ENCODE peak calls at places on chromosome 4, in four cellular contexts. One of them, this sample, is unnamed.

GRCh38 chr4:99462875-99463464 is 27.8 kb upstream of the ADH7 start:
- DNase-seq in germinal center: peak
- DNase-seq in stimulated activated CD4-positive, alpha-beta T cell treated with anti-CD3 and anti-CD28 coated beads, Interleukin-2, amount 100 ng/mL, for 48 hours: peak
- DNase-seq in HuH-7: peak
- DNase-seq in this sample: peak

GRCh38 chr4:101288365-101289145 is 58.8 kb downstream of the PPP3CA start:
- DNase-seq in stimulated activated CD4-positive, alpha-beta T cell treated with anti-CD3 and anti-CD28 coated beads, Interleukin-2, amount 100 ng/mL, for 48 hours: no peak
- DNase-seq in HuH-7: no peak
- DNase-seq in germinal center: no peak
- DNase-seq in this sample: no peak

GRCh38 chr4:2825184-2825506 is 18.5 kb upstream of the ADD1 start:
- DNase-seq in HuH-7: no peak
- DNase-seq in germinal center: no peak
- DNase-seq in stimulated activated CD4-positive, alpha-beta T cell treated with anti-CD3 and anti-CD28 coated beads, Interleukin-2, amount 100 ng/mL, for 48 hours: no peak
- DNase-seq in this sample: no peak

GRCh38 chr4:168893205-168893604 is 116.8 kb downstream of the CBR4 start:
- DNase-seq in stimulated activated CD4-positive, alpha-beta T cell treated with anti-CD3 and anti-CD28 coated beads, Interleukin-2, amount 100 ng/mL, for 48 hours: no peak
- DNase-seq in germinal center: no peak
- DNase-seq in HuH-7: no peak
- DNase-seq in this sample: no peak

GRCh38 chr4:33262809-33263208 is 2542.6 kb downstream of the PCDH7 start:
- DNase-seq in stimulated activated CD4-positive, alpha-beta T cell treated with anti-CD3 and anti-CD28 coated beads, Interleukin-2, amount 100 ng/mL, for 48 hours: no peak
- DNase-seq in germinal center: no peak
- DNase-seq in HuH-7: no peak
- DNase-seq in this sample: no peak

GRCh38 chr4:1471443-1472147 is 65.4 kb upstream of the NKX1-1 start:
- DNase-seq in stimulated activated CD4-positive, alpha-beta T cell treated with anti-CD3 and anti-CD28 coated beads, Interleukin-2, amount 100 ng/mL, for 48 hours: no peak
- DNase-seq in HuH-7: no peak
- DNase-seq in germinal center: no peak
- DNase-seq in this sample: no peak

GRCh38 chr4:74942918-74943253 is 10.0 kb downstream of the PARM1 start:
- DNase-seq in HuH-7: no peak
- DNase-seq in stimulated activated CD4-positive, alpha-beta T cell treated with anti-CD3 and anti-CD28 coated beads, Interleukin-2, amount 100 ng/mL, for 48 hours: no peak
- DNase-seq in germinal center: no peak
- DNase-seq in this sample: no peak

GRCh38 chr4:154414796-154415195 is 76.8 kb downstream of the DCHS2 start:
- DNase-seq in germinal center: no peak
- DNase-seq in stimulated activated CD4-positive, alpha-beta T cell treated with anti-CD3 and anti-CD28 coated beads, Interleukin-2, amount 100 ng/mL, for 48 hours: no peak
- DNase-seq in HuH-7: no peak
- DNase-seq in this sample: no peak

GRCh38 chr4:77155631-77156345 is 1.2 kb upstream of the CCNG2 start:
- DNase-seq in HuH-7: no peak
- DNase-seq in stimulated activated CD4-positive, alpha-beta T cell treated with anti-CD3 and anti-CD28 coated beads, Interleukin-2, amount 100 ng/mL, for 48 hours: no peak
- DNase-seq in germinal center: no peak
- DNase-seq in this sample: no peak

GRCh38 chr4:18568600-18568999 is 547.0 kb upstream of the LCORL start:
- DNase-seq in HuH-7: no peak
- DNase-seq in germinal center: no peak
- DNase-seq in stimulated activated CD4-positive, alpha-beta T cell treated with anti-CD3 and anti-CD28 coated beads, Interleukin-2, amount 100 ng/mL, for 48 hours: no peak
- DNase-seq in this sample: no peak

GRCh38 chr4:158819942-158820786 is 51.3 kb downstream of the FNIP2 start:
- DNase-seq in HuH-7: no peak
- DNase-seq in germinal center: no peak
- DNase-seq in stimulated activated CD4-positive, alpha-beta T cell treated with anti-CD3 and anti-CD28 coated beads, Interleukin-2, amount 100 ng/mL, for 48 hours: no peak
- DNase-seq in this sample: no peak

GRCh38 chr4:17325098-17325497 is 186.8 kb downstream of the QDPR start:
- DNase-seq in HuH-7: no peak
- DNase-seq in stimulated activated CD4-positive, alpha-beta T cell treated with anti-CD3 and anti-CD28 coated beads, Interleukin-2, amount 100 ng/mL, for 48 hours: no peak
- DNase-seq in germinal center: no peak
- DNase-seq in this sample: no peak

GRCh38 chr4:90943311-90943710 is 816.1 kb downstream of the CCSER1 start:
- DNase-seq in germinal center: no peak
- DNase-seq in HuH-7: no peak
- DNase-seq in stimulated activated CD4-positive, alpha-beta T cell treated with anti-CD3 and anti-CD28 coated beads, Interleukin-2, amount 100 ng/mL, for 48 hours: no peak
- DNase-seq in this sample: no peak

GRCh38 chr4:126611900-126612299 is 1020.9 kb upstream of the INTU start:
- DNase-seq in stimulated activated CD4-positive, alpha-beta T cell treated with anti-CD3 and anti-CD28 coated beads, Interleukin-2, amount 100 ng/mL, for 48 hours: no peak
- DNase-seq in HuH-7: no peak
- DNase-seq in germinal center: no peak
- DNase-seq in this sample: no peak

GRCh38 chr4:185889566-185889965 is 77.6 kb upstream of the SORBS2 start:
- DNase-seq in germinal center: no peak
- DNase-seq in stimulated activated CD4-positive, alpha-beta T cell treated with anti-CD3 and anti-CD28 coated beads, Interleukin-2, amount 100 ng/mL, for 48 hours: no peak
- DNase-seq in HuH-7: no peak
- DNase-seq in this sample: no peak

GRCh38 chr4:21697583-21697982 is 251.0 kb downstream of the KCNIP4 start:
- DNase-seq in stimulated activated CD4-positive, alpha-beta T cell treated with anti-CD3 and anti-CD28 coated beads, Interleukin-2, amount 100 ng/mL, for 48 hours: peak
- DNase-seq in germinal center: no peak
- DNase-seq in HuH-7: no peak
- DNase-seq in this sample: peak

GRCh38 chr4:20255823-20256222 is 4.1 kb downstream of the SLIT2 start:
- DNase-seq in stimulated activated CD4-positive, alpha-beta T cell treated with anti-CD3 and anti-CD28 coated beads, Interleukin-2, amount 100 ng/mL, for 48 hours: no peak
- DNase-seq in HuH-7: no peak
- DNase-seq in germinal center: no peak
- DNase-seq in this sample: no peak

GRCh38 chr4:185421366-185422124 is 4.2 kb downstream of the UFSP2 start:
- DNase-seq in HuH-7: no peak
- DNase-seq in germinal center: no peak
- DNase-seq in stimulated activated CD4-positive, alpha-beta T cell treated with anti-CD3 and anti-CD28 coated beads, Interleukin-2, amount 100 ng/mL, for 48 hours: no peak
- DNase-seq in this sample: no peak

GRCh38 chr4:85864806-85865205 is 389.9 kb downstream of the ARHGAP24 start:
- DNase-seq in germinal center: no peak
- DNase-seq in HuH-7: no peak
- DNase-seq in stimulated activated CD4-positive, alpha-beta T cell treated with anti-CD3 and anti-CD28 coated beads, Interleukin-2, amount 100 ng/mL, for 48 hours: no peak
- DNase-seq in this sample: no peak

GRCh38 chr4:1776521-1777161 is 16.5 kb upstream of the FGFR3 start:
- DNase-seq in stimulated activated CD4-positive, alpha-beta T cell treated with anti-CD3 and anti-CD28 coated beads, Interleukin-2, amount 100 ng/mL, for 48 hours: no peak
- DNase-seq in germinal center: no peak
- DNase-seq in HuH-7: no peak
- DNase-seq in this sample: no peak

GRCh38 chr4:1459664-1460511 is 53.6 kb upstream of the NKX1-1 start:
- DNase-seq in stimulated activated CD4-positive, alpha-beta T cell treated with anti-CD3 and anti-CD28 coated beads, Interleukin-2, amount 100 ng/mL, for 48 hours: no peak
- DNase-seq in germinal center: no peak
- DNase-seq in HuH-7: no peak
- DNase-seq in this sample: no peak

GRCh38 chr4:125268065-125268755 is 46.5 kb upstream of the FAT4 start:
- DNase-seq in HuH-7: no peak
- DNase-seq in stimulated activated CD4-positive, alpha-beta T cell treated with anti-CD3 and anti-CD28 coated beads, Interleukin-2, amount 100 ng/mL, for 48 hours: no peak
- DNase-seq in germinal center: no peak
- DNase-seq in this sample: no peak

GRCh38 chr4:100882661-100883060 is 364.8 kb upstream of the EMCN start:
- DNase-seq in germinal center: no peak
- DNase-seq in stimulated activated CD4-positive, alpha-beta T cell treated with anti-CD3 and anti-CD28 coated beads, Interleukin-2, amount 100 ng/mL, for 48 hours: no peak
- DNase-seq in HuH-7: no peak
- DNase-seq in this sample: no peak

GRCh38 chr4:48939785-48940184 is 33.2 kb upstream of the OCIAD2 start:
- DNase-seq in HuH-7: no peak
- DNase-seq in stimulated activated CD4-positive, alpha-beta T cell treated with anti-CD3 and anti-CD28 coated beads, Interleukin-2, amount 100 ng/mL, for 48 hours: no peak
- DNase-seq in germinal center: no peak
- DNase-seq in this sample: no peak

GRCh38 chr4:128249787-128250668 is 37.6 kb downstream of the PGRMC2 start:
- DNase-seq in stimulated activated CD4-positive, alpha-beta T cell treated with anti-CD3 and anti-CD28 coated beads, Interleukin-2, amount 100 ng/mL, for 48 hours: no peak
- DNase-seq in germinal center: no peak
- DNase-seq in HuH-7: no peak
- DNase-seq in this sample: no peak

GRCh38 chr4:10120943-10121567 is 4.5 kb upstream of the WDR1 start:
- DNase-seq in germinal center: no peak
- DNase-seq in stimulated activated CD4-positive, alpha-beta T cell treated with anti-CD3 and anti-CD28 coated beads, Interleukin-2, amount 100 ng/mL, for 48 hours: no peak
- DNase-seq in HuH-7: no peak
- DNase-seq in this sample: no peak

GRCh38 chr4:47837582-47838294 is at the start of gene CORIN:
- DNase-seq in HuH-7: peak
- DNase-seq in germinal center: peak
- DNase-seq in stimulated activated CD4-positive, alpha-beta T cell treated with anti-CD3 and anti-CD28 coated beads, Interleukin-2, amount 100 ng/mL, for 48 hours: peak
- DNase-seq in this sample: no peak